ENCODE peak calls at places on chromosomes 3 and 15, in five cellular contexts. M is H9; V is naive thymus-derived CD8-positive, alpha-beta T cell; Z is GM13977; F is GDM1. C is an unnamed sample.

GRCh38 chr3:30699927-30700326 is 93.5 kb downstream of the TGFBR2 start:
- DNase-seq in M (no peak), V (no peak), Z (no peak), F (no peak), C (no peak)

GRCh38 chr3:141816958-141817357 is 53.8 kb downstream of the GRK7 start:
- DNase-seq in M (no peak), V (no peak), Z (no peak), F (no peak), C (no peak)

GRCh38 chr3:7290062-7290825 is 429.3 kb downstream of the GRM7 start:
- DNase-seq in M (no peak), V (no peak), Z (no peak), F (peak), C (no peak)

GRCh38 chr15:38861108-38861507 is 296.5 kb upstream of the RASGRP1 start:
- DNase-seq in M (no peak), V (no peak), Z (no peak), F (no peak), C (no peak)

GRCh38 chr3:108235290-108235689 is 13.1 kb upstream of the IFT57 start:
- DNase-seq in M (no peak), V (no peak), Z (no peak), F (no peak), C (no peak)

GRCh38 chr3:53533486-53533885 is 39.1 kb downstream of the CACNA1D start:
- DNase-seq in M (no peak), V (no peak), Z (no peak), F (no peak), C (no peak)

GRCh38 chr3:170360916-170361315 is 3.4 kb downstream of the SKIL start:
- DNase-seq in M (no peak), V (no peak), Z (no peak), F (no peak), C (no peak)

GRCh38 chr15:63601727-63602185 is 4.6 kb downstream of the FBXL22 start:
- DNase-seq in M (no peak), V (no peak), Z (peak), F (no peak), C (peak)

GRCh38 chr3:39752751-39753150 is 56.7 kb upstream of the MYRIP start:
- DNase-seq in M (no peak), V (no peak), Z (no peak), F (no peak), C (no peak)

GRCh38 chr3:119604878-119605277 is 7.2 kb downstream of the PLA1A start:
- DNase-seq in M (no peak), V (no peak), Z (no peak), F (no peak), C (no peak)

GRCh38 chr3:123084738-123085237 is 18.0 kb downstream of the PDIA5 start:
- DNase-seq in M (peak), V (no peak), Z (no peak), F (peak), C (no peak)

GRCh38 chr3:155804298-155804697 is 1.8 kb downstream of the C3orf33 start:
- DNase-seq in M (no peak), V (no peak), Z (no peak), F (no peak), C (no peak)

GRCh38 chr3:13067778-13068177 is 5.5 kb downstream of the IQSEC1 start:
- DNase-seq in M (no peak), V (no peak), Z (no peak), F (no peak), C (no peak)

GRCh38 chr15:31313223-31313622 is 13.4 kb upstream of the KLF13 start:
- DNase-seq in M (no peak), V (no peak), Z (no peak), F (no peak), C (no peak)

GRCh38 chr3:98921957-98922356 is 20.5 kb upstream of the DCBLD2 start:
- DNase-seq in M (no peak), V (no peak), Z (no peak), F (no peak), C (no peak)

GRCh38 chr15:60844431-60845174 is 365.7 kb upstream of the ICE2 start:
- DNase-seq in M (no peak), V (peak), Z (no peak), F (no peak), C (no peak)

GRCh38 chr15:73697033-73697467 is 12.9 kb downstream of the CD276 start:
- DNase-seq in M (peak), V (peak), Z (peak), F (peak), C (peak)

GRCh38 chr3:126551066-126551838 is 7.5 kb downstream of the C3orf22 start:
- DNase-seq in M (peak), V (no peak), Z (no peak), F (no peak), C (no peak)

GRCh38 chr15:89777073-89777820 is 1.1 kb downstream of the MESP2 start:
- DNase-seq in M (no peak), V (no peak), Z (no peak), F (no peak), C (no peak)

GRCh38 chr3:157464283-157464682 is 27.6 kb downstream of the PTX3 start:
- DNase-seq in M (no peak), V (no peak), Z (no peak), F (no peak), C (no peak)

GRCh38 chr3:186181901-186182300 is 73.0 kb upstream of the ETV5 start:
- DNase-seq in M (no peak), V (no peak), Z (no peak), F (no peak), C (no peak)

GRCh38 chr3:13015286-13016082 is 57.7 kb downstream of the IQSEC1 start:
- DNase-seq in M (no peak), V (peak), Z (no peak), F (peak), C (peak)

GRCh38 chr15:70241031-70241430 is 143.3 kb upstream of the TLE3 start:
- DNase-seq in M (no peak), V (no peak), Z (no peak), F (no peak), C (no peak)

GRCh38 chr3:113151475-113152031 is 59.8 kb upstream of the BOC start:
- DNase-seq in M (no peak), V (no peak), Z (no peak), F (no peak), C (no peak)

GRCh38 chr15:34855893-34856292 is 60.5 kb upstream of the ACTC1 start:
- DNase-seq in M (no peak), V (no peak), Z (no peak), F (no peak), C (no peak)

GRCh38 chr3:56761887-56762605 is 39.7 kb downstream of the ARHGEF3 start:
- DNase-seq in M (no peak), V (no peak), Z (no peak), F (no peak), C (no peak)

GRCh38 chr15:58308742-58309355 is 122.9 kb upstream of the LIPC start:
- DNase-seq in M (no peak), V (no peak), Z (no peak), F (no peak), C (no peak)

GRCh38 chr3:38038447-38038911 is 529 bp upstream of the DLEC1 start:
- DNase-seq in M (no peak), V (peak), Z (no peak), F (no peak), C (no peak)